ENCODE peak calls at places on chromosomes 13 and 19, in seven cellular contexts. P, F, T, J, D, W and O are unnamed samples.

GRCh38 chr19:19575411-19575810 is 37.3 kb downstream of the CILP2 start:
- DNase-seq in D (no peak), T (no peak), J (no peak), F (no peak), P (no peak), W (no peak), O (no peak)

GRCh38 chr19:50344661-50345318 is 15.6 kb upstream of the KCNC3 start:
- DNase-seq in F (no peak), D (no peak), P (no peak), J (no peak), W (no peak), T (no peak), O (no peak)

GRCh38 chr13:31814523-31814922 is 75.2 kb downstream of the RXFP2 start:
- DNase-seq in P (no peak), T (no peak), D (no peak), F (no peak), J (no peak), W (no peak), O (no peak)

GRCh38 chr13:109700176-109700575 is 86.2 kb downstream of the IRS2 start:
- DNase-seq in D (peak; percentile 78), P (peak; percentile 46), T (peak; percentile 69), F (peak; percentile 94), J (peak; percentile 88), W (no peak), O (peak; percentile 43)

GRCh38 chr13:28609936-28610335 is 49.0 kb upstream of the POMP start:
- DNase-seq in W (peak; percentile 24), J (peak; percentile 35), D (no peak), F (no peak), T (no peak), P (peak; percentile 69), O (no peak)

GRCh38 chr13:93227280-93227905 is 786 bp downstream of the GPC6 start:
- DNase-seq in T (peak; percentile 10), D (no peak), P (peak; percentile 54), F (peak; percentile 68), W (no peak), J (peak; percentile 80), O (no peak)

GRCh38 chr19:50205681-50206138 is 2.3 kb downstream of the MYH14 start:
- DNase-seq in W (no peak), D (no peak), J (no peak), T (no peak), P (no peak), F (no peak), O (no peak)

GRCh38 chr19:4606921-4607678 is 32.2 kb upstream of the TNFAIP8L1 start:
- DNase-seq in D (peak; percentile 76), J (no peak), P (no peak), W (no peak), F (peak; percentile 92), T (no peak), O (no peak)

GRCh38 chr19:22620912-22621311 is 13.2 kb upstream of the ZNF492 start:
- DNase-seq in J (no peak), F (no peak), W (no peak), D (no peak), T (no peak), P (no peak), O (no peak)

DNA sequence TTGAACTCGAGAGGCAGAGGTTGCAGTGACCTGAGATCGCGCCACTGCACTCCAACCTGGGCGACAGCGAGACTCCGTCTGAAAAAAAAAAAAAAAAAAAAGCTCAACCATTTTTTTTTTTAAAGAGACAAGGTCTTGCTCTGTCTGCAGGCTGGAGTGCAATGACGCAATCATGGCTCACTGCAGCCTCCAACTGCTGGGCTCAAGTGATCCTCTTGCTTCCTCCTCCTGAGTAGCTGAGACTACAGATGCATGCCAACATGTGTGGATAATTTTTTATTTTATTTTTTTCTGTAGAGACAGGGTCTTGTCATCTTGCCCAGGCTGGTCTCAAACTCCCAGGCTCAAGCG is 10.3 kb downstream of the EHD2 start:
- DNase-seq in T (peak; percentile 63), J (peak; percentile 88), W (no peak), P (peak; percentile 93), F (peak; percentile 49), D (peak; percentile 54), O (no peak)
- H3K4me3 ChIP-seq in T (no peak overlapping the region), J (no peak overlapping the region), W (no peak overlapping the region), P (peak overlapping the region; percentile 35), F (no peak overlapping the region), D (no peak overlapping the region), O (no peak overlapping the region)

DNA sequence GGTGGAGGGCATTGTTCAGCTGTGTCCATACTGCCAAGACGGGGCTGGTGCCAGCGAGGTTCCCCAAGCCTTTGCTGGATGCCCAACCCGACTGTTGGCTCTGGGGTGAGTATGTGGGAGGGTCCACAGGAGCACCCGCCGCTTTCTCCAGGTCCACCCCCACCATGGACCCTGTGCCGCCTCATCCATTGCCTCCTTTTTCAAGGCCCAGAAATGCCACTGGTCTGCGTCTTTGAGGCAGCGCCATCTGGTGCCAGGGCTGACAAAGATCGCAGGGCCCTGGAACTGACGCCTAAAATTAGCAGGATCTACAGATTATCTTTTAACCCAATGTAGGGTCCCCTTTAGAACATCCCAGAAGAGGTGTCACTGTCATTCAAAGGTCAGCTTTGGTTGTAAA is 34.6 kb downstream of the NFIX start:
- DNase-seq in W (no peak), P (no peak), D (no peak), F (no peak), J (no peak), T (no peak), O (no peak)
- TF ChIP-seq CTCF in W (peak; percentile 41), P (peak; percentile 71), D (peak; percentile 56), F (peak; percentile 49), J (peak; percentile 60), T (peak; percentile 54), O (peak; percentile 74)

GRCh38 chr13:78382946-78383542 is 220.3 kb downstream of the POU4F1 start:
- DNase-seq in W (no peak), D (no peak), J (no peak), F (no peak), P (no peak), T (no peak), O (no peak)
- H3K4me3 ChIP-seq in W (no peak overlapping the region), D (no peak overlapping the region), J (no peak overlapping the region), F (no peak overlapping the region), P (no peak overlapping the region), T (no peak overlapping the region), O (no peak overlapping the region)

DNA sequence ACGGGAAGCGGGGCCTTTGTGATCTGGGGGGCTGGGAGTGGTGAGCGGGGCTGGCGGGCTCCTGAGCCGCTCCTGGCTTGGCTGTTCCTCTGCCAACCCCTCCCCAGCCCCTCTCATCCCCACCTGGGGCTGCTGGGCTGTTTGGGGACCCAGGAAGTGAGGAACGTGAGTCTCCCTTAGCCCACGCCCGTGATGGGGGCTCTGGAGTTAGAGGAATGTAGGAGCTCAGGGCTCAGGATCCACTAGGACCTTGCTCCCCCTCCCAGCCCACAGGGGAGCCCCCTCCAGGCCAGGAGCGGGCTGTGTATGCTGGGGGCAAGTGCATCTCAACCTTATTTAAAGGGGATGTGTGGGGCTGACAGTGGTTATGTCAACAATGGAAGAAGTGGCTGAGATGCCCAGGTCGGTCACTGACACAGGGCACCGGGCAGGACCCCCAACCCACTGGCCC is 134.1 kb downstream of the URI1 start:
- DNase-seq in F (no peak), D (no peak), W (no peak), P (no peak), J (no peak), T (no peak), O (no peak)
- TF ChIP-seq CTCF in F (no peak), D (no peak), W (no peak), P (no peak), J (no peak), T (no peak), O (no peak)

GRCh38 chr13:36450534-36450933 is 18.2 kb downstream of the CCNA1 start:
- DNase-seq in D (no peak), J (no peak), F (no peak), T (no peak), P (no peak), W (no peak), O (no peak)
- H3K4me3 ChIP-seq in D (no peak overlapping the region), J (no peak overlapping the region), F (no peak overlapping the region), T (no peak overlapping the region), P (no peak overlapping the region), W (no peak overlapping the region), O (no peak overlapping the region)